ENCODE peak calls at places on chromosomes 12 and 14, in eight cellular contexts. One of them, this sample, is unnamed.

GRCh38 chr14:64421166-64421565 is 33.0 kb downstream of the MTHFD1 start:
- DNase-seq in frontal cortex: no peak
- DNase-seq in GM23248: peak; percentile 76
- DNase-seq in G401: no peak
- DNase-seq in activated CD4-positive, alpha-beta T cell treated with anti-CD3 and anti-CD28 coated beads, Interleukin-2, amount 50 U/mL, for 1 hour: no peak
- DNase-seq in hypothalamus: no peak
- DNase-seq in GM13976: no peak
- DNase-seq in islet precursor cell: no peak
- DNase-seq in this sample: no peak

GRCh38 chr14:89720741-89721315 is 233.7 kb downstream of the EFCAB11 start:
- DNase-seq in islet precursor cell: no peak
- DNase-seq in GM23248: no peak
- DNase-seq in hypothalamus: no peak
- DNase-seq in activated CD4-positive, alpha-beta T cell treated with anti-CD3 and anti-CD28 coated beads, Interleukin-2, amount 50 U/mL, for 1 hour: peak; percentile 62
- DNase-seq in GM13976: peak; percentile 40
- DNase-seq in G401: no peak
- DNase-seq in frontal cortex: no peak
- DNase-seq in this sample: no peak

GRCh38 chr14:90549794-90550591 is 153.2 kb downstream of the CALM1 start:
- DNase-seq in GM23248: no peak
- DNase-seq in islet precursor cell: no peak
- DNase-seq in hypothalamus: no peak
- DNase-seq in G401: no peak
- DNase-seq in activated CD4-positive, alpha-beta T cell treated with anti-CD3 and anti-CD28 coated beads, Interleukin-2, amount 50 U/mL, for 1 hour: no peak
- DNase-seq in GM13976: no peak
- DNase-seq in frontal cortex: no peak
- DNase-seq in this sample: no peak

GRCh38 chr14:81434230-81434629 is 34.1 kb upstream of the STON2 start:
- DNase-seq in GM23248: no peak
- DNase-seq in islet precursor cell: no peak
- DNase-seq in hypothalamus: no peak
- DNase-seq in GM13976: no peak
- DNase-seq in activated CD4-positive, alpha-beta T cell treated with anti-CD3 and anti-CD28 coated beads, Interleukin-2, amount 50 U/mL, for 1 hour: no peak
- DNase-seq in G401: no peak
- DNase-seq in frontal cortex: no peak
- DNase-seq in this sample: no peak

GRCh38 chr12:64180951-64181350 is 41.1 kb downstream of the KICS2 start:
- DNase-seq in islet precursor cell: no peak
- DNase-seq in frontal cortex: no peak
- DNase-seq in hypothalamus: no peak
- DNase-seq in GM13976: no peak
- DNase-seq in GM23248: peak; percentile 90
- DNase-seq in activated CD4-positive, alpha-beta T cell treated with anti-CD3 and anti-CD28 coated beads, Interleukin-2, amount 50 U/mL, for 1 hour: no peak
- DNase-seq in G401: no peak
- DNase-seq in this sample: no peak

GRCh38 chr14:105165134-105165704 is 3.4 kb downstream of the JAG2 start:
- DNase-seq in G401: no peak
- DNase-seq in hypothalamus: no peak
- DNase-seq in activated CD4-positive, alpha-beta T cell treated with anti-CD3 and anti-CD28 coated beads, Interleukin-2, amount 50 U/mL, for 1 hour: no peak
- DNase-seq in frontal cortex: no peak
- DNase-seq in GM13976: no peak
- DNase-seq in GM23248: no peak
- DNase-seq in islet precursor cell: no peak
- DNase-seq in this sample: no peak

GRCh38 chr12:57389033-57389432 is 41.8 kb downstream of the R3HDM2 start:
- DNase-seq in hypothalamus: no peak
- DNase-seq in GM23248: peak; percentile 92
- DNase-seq in activated CD4-positive, alpha-beta T cell treated with anti-CD3 and anti-CD28 coated beads, Interleukin-2, amount 50 U/mL, for 1 hour: no peak
- DNase-seq in G401: no peak
- DNase-seq in frontal cortex: no peak
- DNase-seq in islet precursor cell: no peak
- DNase-seq in GM13976: no peak
- DNase-seq in this sample: no peak

GRCh38 chr14:50400461-50400860 is 3.8 kb upstream of the CDKL1 start:
- DNase-seq in activated CD4-positive, alpha-beta T cell treated with anti-CD3 and anti-CD28 coated beads, Interleukin-2, amount 50 U/mL, for 1 hour: no peak
- DNase-seq in islet precursor cell: no peak
- DNase-seq in frontal cortex: no peak
- DNase-seq in hypothalamus: no peak
- DNase-seq in G401: no peak
- DNase-seq in GM23248: no peak
- DNase-seq in GM13976: no peak
- DNase-seq in this sample: no peak

GRCh38 chr12:105659355-105660075 is 329.0 kb downstream of the C12orf75 start:
- DNase-seq in activated CD4-positive, alpha-beta T cell treated with anti-CD3 and anti-CD28 coated beads, Interleukin-2, amount 50 U/mL, for 1 hour: no peak
- DNase-seq in GM23248: no peak
- DNase-seq in hypothalamus: no peak
- DNase-seq in frontal cortex: no peak
- DNase-seq in GM13976: no peak
- DNase-seq in G401: no peak
- DNase-seq in islet precursor cell: peak; percentile 94
- DNase-seq in this sample: no peak

GRCh38 chr12:115763982-115764621 is 513.4 kb downstream of the MED13L start:
- DNase-seq in activated CD4-positive, alpha-beta T cell treated with anti-CD3 and anti-CD28 coated beads, Interleukin-2, amount 50 U/mL, for 1 hour: no peak
- DNase-seq in GM23248: no peak
- DNase-seq in G401: no peak
- DNase-seq in islet precursor cell: no peak
- DNase-seq in GM13976: no peak
- DNase-seq in hypothalamus: no peak
- DNase-seq in frontal cortex: no peak
- DNase-seq in this sample: no peak

GRCh38 chr12:93245543-93245942 is 132.2 kb upstream of the NUDT4 start:
- DNase-seq in islet precursor cell: peak; percentile 24
- DNase-seq in G401: no peak
- DNase-seq in hypothalamus: no peak
- DNase-seq in GM13976: peak; percentile 62
- DNase-seq in frontal cortex: no peak
- DNase-seq in GM23248: no peak
- DNase-seq in activated CD4-positive, alpha-beta T cell treated with anti-CD3 and anti-CD28 coated beads, Interleukin-2, amount 50 U/mL, for 1 hour: no peak
- DNase-seq in this sample: no peak

GRCh38 chr14:101199028-101199770 is 295.7 kb upstream of the RTL1 start:
- DNase-seq in activated CD4-positive, alpha-beta T cell treated with anti-CD3 and anti-CD28 coated beads, Interleukin-2, amount 50 U/mL, for 1 hour: no peak
- DNase-seq in frontal cortex: no peak
- DNase-seq in hypothalamus: no peak
- DNase-seq in islet precursor cell: peak; percentile 38
- DNase-seq in G401: no peak
- DNase-seq in GM23248: no peak
- DNase-seq in GM13976: no peak
- DNase-seq in this sample: no peak

GRCh38 chr14:74965770-74966153 is 10.4 kb upstream of the PGF start:
- DNase-seq in islet precursor cell: no peak
- DNase-seq in frontal cortex: no peak
- DNase-seq in hypothalamus: no peak
- DNase-seq in GM23248: peak; percentile 74
- DNase-seq in GM13976: no peak
- DNase-seq in G401: no peak
- DNase-seq in activated CD4-positive, alpha-beta T cell treated with anti-CD3 and anti-CD28 coated beads, Interleukin-2, amount 50 U/mL, for 1 hour: no peak
- DNase-seq in this sample: no peak

GRCh38 chr12:93042283-93042682 is 113.2 kb upstream of the EEA1 start:
- DNase-seq in G401: no peak
- DNase-seq in islet precursor cell: no peak
- DNase-seq in activated CD4-positive, alpha-beta T cell treated with anti-CD3 and anti-CD28 coated beads, Interleukin-2, amount 50 U/mL, for 1 hour: no peak
- DNase-seq in GM23248: peak; percentile 11
- DNase-seq in hypothalamus: no peak
- DNase-seq in GM13976: no peak
- DNase-seq in frontal cortex: no peak
- DNase-seq in this sample: no peak

GRCh38 chr12:22858849-22859569 is 234.0 kb downstream of the ETNK1 start:
- DNase-seq in GM23248: peak; percentile 47
- DNase-seq in GM13976: no peak
- DNase-seq in islet precursor cell: no peak
- DNase-seq in frontal cortex: no peak
- DNase-seq in G401: no peak
- DNase-seq in hypothalamus: no peak
- DNase-seq in activated CD4-positive, alpha-beta T cell treated with anti-CD3 and anti-CD28 coated beads, Interleukin-2, amount 50 U/mL, for 1 hour: no peak
- DNase-seq in this sample: no peak

GRCh38 chr14:20184181-20184580 is 6.5 kb upstream of the OR11G2 start:
- DNase-seq in activated CD4-positive, alpha-beta T cell treated with anti-CD3 and anti-CD28 coated beads, Interleukin-2, amount 50 U/mL, for 1 hour: no peak
- DNase-seq in islet precursor cell: no peak
- DNase-seq in frontal cortex: no peak
- DNase-seq in G401: no peak
- DNase-seq in GM23248: peak; percentile 61
- DNase-seq in GM13976: no peak
- DNase-seq in hypothalamus: no peak
- DNase-seq in this sample: no peak

GRCh38 chr12:120981407-120981921 is 3.1 kb downstream of the HNF1A start:
- DNase-seq in GM13976: no peak
- DNase-seq in frontal cortex: no peak
- DNase-seq in G401: no peak
- DNase-seq in activated CD4-positive, alpha-beta T cell treated with anti-CD3 and anti-CD28 coated beads, Interleukin-2, amount 50 U/mL, for 1 hour: no peak
- DNase-seq in GM23248: no peak
- DNase-seq in hypothalamus: no peak
- DNase-seq in islet precursor cell: no peak
- DNase-seq in this sample: no peak

GRCh38 chr12:120588948-120589930 is 8.0 kb upstream of the POP5 start:
- DNase-seq in GM13976: no peak
- DNase-seq in activated CD4-positive, alpha-beta T cell treated with anti-CD3 and anti-CD28 coated beads, Interleukin-2, amount 50 U/mL, for 1 hour: no peak
- DNase-seq in hypothalamus: no peak
- DNase-seq in frontal cortex: no peak
- DNase-seq in islet precursor cell: peak; percentile 67
- DNase-seq in G401: peak; percentile 29
- DNase-seq in GM23248: no peak
- DNase-seq in this sample: peak; percentile 49

GRCh38 chr12:59834659-59835474 is 239.0 kb downstream of the SLC16A7 start:
- DNase-seq in GM23248: peak; percentile 53
- DNase-seq in hypothalamus: no peak
- DNase-seq in activated CD4-positive, alpha-beta T cell treated with anti-CD3 and anti-CD28 coated beads, Interleukin-2, amount 50 U/mL, for 1 hour: no peak
- DNase-seq in islet precursor cell: no peak
- DNase-seq in frontal cortex: no peak
- DNase-seq in GM13976: peak; percentile 10
- DNase-seq in G401: peak; percentile 9
- DNase-seq in this sample: no peak

GRCh38 chr12:56101045-56101444 is 3.3 kb upstream of the PA2G4 start:
- DNase-seq in activated CD4-positive, alpha-beta T cell treated with anti-CD3 and anti-CD28 coated beads, Interleukin-2, amount 50 U/mL, for 1 hour: no peak
- DNase-seq in GM13976: no peak
- DNase-seq in hypothalamus: no peak
- DNase-seq in frontal cortex: no peak
- DNase-seq in G401: no peak
- DNase-seq in GM23248: no peak
- DNase-seq in islet precursor cell: no peak
- DNase-seq in this sample: no peak

GRCh38 chr12:69987453-69988102 is 162.6 kb downstream of the MYRFL start:
- DNase-seq in activated CD4-positive, alpha-beta T cell treated with anti-CD3 and anti-CD28 coated beads, Interleukin-2, amount 50 U/mL, for 1 hour: no peak
- DNase-seq in frontal cortex: no peak
- DNase-seq in islet precursor cell: peak; percentile 71
- DNase-seq in hypothalamus: no peak
- DNase-seq in G401: no peak
- DNase-seq in GM23248: peak; percentile 92
- DNase-seq in GM13976: no peak
- DNase-seq in this sample: no peak

GRCh38 chr12:45580570-45580969 is 148.9 kb upstream of the ARID2 start:
- DNase-seq in islet precursor cell: no peak
- DNase-seq in frontal cortex: no peak
- DNase-seq in GM13976: no peak
- DNase-seq in GM23248: no peak
- DNase-seq in hypothalamus: no peak
- DNase-seq in G401: no peak
- DNase-seq in activated CD4-positive, alpha-beta T cell treated with anti-CD3 and anti-CD28 coated beads, Interleukin-2, amount 50 U/mL, for 1 hour: no peak
- DNase-seq in this sample: no peak

GRCh38 chr12:49552425-49552824 is 13.6 kb downstream of the KCNH3 start:
- DNase-seq in hypothalamus: no peak
- DNase-seq in GM23248: no peak
- DNase-seq in G401: no peak
- DNase-seq in frontal cortex: no peak
- DNase-seq in GM13976: no peak
- DNase-seq in activated CD4-positive, alpha-beta T cell treated with anti-CD3 and anti-CD28 coated beads, Interleukin-2, amount 50 U/mL, for 1 hour: no peak
- DNase-seq in islet precursor cell: no peak
- DNase-seq in this sample: no peak

GRCh38 chr12:9079883-9080673 is 35.6 kb downstream of the A2M start:
- DNase-seq in G401: no peak
- DNase-seq in GM13976: no peak
- DNase-seq in islet precursor cell: no peak
- DNase-seq in GM23248: no peak
- DNase-seq in activated CD4-positive, alpha-beta T cell treated with anti-CD3 and anti-CD28 coated beads, Interleukin-2, amount 50 U/mL, for 1 hour: no peak
- DNase-seq in frontal cortex: no peak
- DNase-seq in hypothalamus: no peak
- DNase-seq in this sample: no peak

GRCh38 chr12:91722072-91722471 is 423.6 kb downstream of the BTG1 start:
- DNase-seq in GM13976: no peak
- DNase-seq in GM23248: peak; percentile 1
- DNase-seq in G401: no peak
- DNase-seq in activated CD4-positive, alpha-beta T cell treated with anti-CD3 and anti-CD28 coated beads, Interleukin-2, amount 50 U/mL, for 1 hour: no peak
- DNase-seq in hypothalamus: no peak
- DNase-seq in frontal cortex: no peak
- DNase-seq in islet precursor cell: no peak
- DNase-seq in this sample: no peak

GRCh38 chr12:121427556-121428055 is 27.7 kb downstream of the RNF34 start:
- DNase-seq in frontal cortex: no peak
- DNase-seq in GM23248: no peak
- DNase-seq in hypothalamus: no peak
- DNase-seq in G401: no peak
- DNase-seq in islet precursor cell: no peak
- DNase-seq in GM13976: no peak
- DNase-seq in activated CD4-positive, alpha-beta T cell treated with anti-CD3 and anti-CD28 coated beads, Interleukin-2, amount 50 U/mL, for 1 hour: no peak
- DNase-seq in this sample: no peak

GRCh38 chr12:58593557-58594304 is 326.6 kb downstream of the LRIG3 start:
- DNase-seq in islet precursor cell: no peak
- DNase-seq in frontal cortex: no peak
- DNase-seq in GM13976: no peak
- DNase-seq in hypothalamus: no peak
- DNase-seq in GM23248: no peak
- DNase-seq in G401: no peak
- DNase-seq in activated CD4-positive, alpha-beta T cell treated with anti-CD3 and anti-CD28 coated beads, Interleukin-2, amount 50 U/mL, for 1 hour: no peak
- DNase-seq in this sample: no peak

GRCh38 chr12:102917026-102917787 is at the start of gene PAH:
- DNase-seq in G401: no peak
- DNase-seq in GM13976: no peak
- DNase-seq in GM23248: no peak
- DNase-seq in islet precursor cell: peak; percentile 84
- DNase-seq in frontal cortex: no peak
- DNase-seq in hypothalamus: no peak
- DNase-seq in activated CD4-positive, alpha-beta T cell treated with anti-CD3 and anti-CD28 coated beads, Interleukin-2, amount 50 U/mL, for 1 hour: no peak
- DNase-seq in this sample: no peak

GRCh38 chr14:76705214-76705613 is 56.1 kb upstream of the VASH1 start:
- DNase-seq in G401: no peak
- DNase-seq in activated CD4-positive, alpha-beta T cell treated with anti-CD3 and anti-CD28 coated beads, Interleukin-2, amount 50 U/mL, for 1 hour: no peak
- DNase-seq in GM13976: no peak
- DNase-seq in frontal cortex: no peak
- DNase-seq in GM23248: no peak
- DNase-seq in islet precursor cell: peak; percentile 20
- DNase-seq in hypothalamus: no peak
- DNase-seq in this sample: no peak

GRCh38 chr12:113463746-113464743 is 7.6 kb downstream of the LHX5 start:
- DNase-seq in frontal cortex: no peak
- DNase-seq in islet precursor cell: peak; percentile 68
- DNase-seq in hypothalamus: no peak
- DNase-seq in GM13976: peak; percentile 29
- DNase-seq in GM23248: peak; percentile 39
- DNase-seq in G401: peak; percentile 29
- DNase-seq in activated CD4-positive, alpha-beta T cell treated with anti-CD3 and anti-CD28 coated beads, Interleukin-2, amount 50 U/mL, for 1 hour: no peak
- DNase-seq in this sample: no peak

This sample was measured in dorsolateral prefrontal cortex.